ENCODE peak calls at places on chromosomes 7 and 10, in eight cellular contexts. X is prostate gland, F is uterus, V is foreskin keratinocyte, I is Panc1, T is transverse colon, R is aorta, U is HCT116. B is an unnamed sample. For H3K4me1, the result is how much of the 10 kb centered on the place peaks cover.

GRCh38 chr10:32328499-32328898 is 18.5 kb downstream of the EPC1 start:
- DNase-seq in X (no peak), F (no peak), V (no peak), I (no peak), T (no peak), R (no peak), U (no peak), B (no peak)

GRCh38 chr10:25725917-25726716 is 207.9 kb upstream of the MYO3A start:
- DNase-seq in X (no peak), F (no peak), V (peak), I (peak), T (no peak), R (no peak), U (peak), B (peak)

GRCh38 chr10:3784510-3785250 is at the start of gene KLF6:
- DNase-seq in X (no peak), F (no peak), V (no peak), I (no peak), T (peak), R (no peak), U (no peak), B (peak)

GRCh38 chr7:152313879-152314604 is 121.8 kb downstream of the KMT2C start:
- DNase-seq in X (peak), F (peak), V (peak), I (peak), T (no peak), R (no peak), U (peak), B (peak)

GRCh38 chr10:14660872-14661271 is 113.8 kb downstream of the FAM107B start:
- DNase-seq in X (no peak), F (no peak), V (no peak), I (no peak), T (no peak), R (no peak), U (no peak), B (no peak)

GRCh38 chr7:10939237-10939910 is 34.3 kb upstream of the PHF14 start:
- DNase-seq in X (no peak), F (no peak), V (no peak), I (no peak), T (peak), R (no peak), U (no peak), B (peak)

GRCh38 chr7:46385662-46386309 is 464.7 kb upstream of the IGFBP3 start:
- DNase-seq in X (no peak), F (no peak), V (peak), I (peak), T (no peak), R (no peak), U (no peak), B (no peak)

GRCh38 chr7:69932034-69932628 is 333.9 kb downstream of the AUTS2 start:
- DNase-seq in X (peak), F (peak), V (peak), I (peak), T (no peak), R (no peak), U (no peak), B (peak)

GRCh38 chr10:85596389-85596788 is 770.2 kb downstream of the GRID1 start:
- DNase-seq in X (no peak), F (no peak), V (no peak), I (no peak), T (no peak), R (no peak), U (no peak), B (no peak)

GRCh38 chr7:5472432-5473315 is 49.0 kb upstream of the TNRC18 start:
- DNase-seq in X (no peak), F (no peak), V (no peak), I (no peak), T (no peak), R (no peak), U (no peak), B (peak)

GRCh38 chr10:35345383-35345742 is 9.1 kb downstream of the CCNY start:
- DNase-seq in X (no peak), F (no peak), V (no peak), I (no peak), T (no peak), R (no peak), U (no peak), B (no peak)
- H3K4me1 ChIP-seq in X (under half), F (under half), V (under half), I (under half), T (under half), R (under half), U (under half), B (under half)

GRCh38 chr7:30473903-30474302 is 4.7 kb downstream of the NOD1 start:
- DNase-seq in X (no peak), F (no peak), V (no peak), I (no peak), T (no peak), R (no peak), U (no peak), B (no peak)

GRCh38 chr7:30474893-30475292 is 3.7 kb downstream of the NOD1 start:
- DNase-seq in X (no peak), F (no peak), V (no peak), I (no peak), T (no peak), R (no peak), U (no peak), B (no peak)

GRCh38 chr7:30474485-30474884 is 4.1 kb downstream of the NOD1 start:
- DNase-seq in X (no peak), F (no peak), V (no peak), I (no peak), T (no peak), R (no peak), U (no peak), B (no peak)

GRCh38 chr7:30476401-30477145 is 2.0 kb downstream of the NOD1 start:
- DNase-seq in X (peak), F (no peak), V (no peak), I (no peak), T (no peak), R (no peak), U (no peak), B (no peak)

GRCh38 chr7:30475580-30475979 is 3.0 kb downstream of the NOD1 start:
- DNase-seq in X (no peak), F (no peak), V (no peak), I (no peak), T (no peak), R (no peak), U (no peak), B (no peak)
- H3K4me1 ChIP-seq in X (under half), F (under half), V (under half), I (under half), T (under half), R (under half), U (under half), B (under half)

GRCh38 chr7:99038086-99038855 is 105.6 kb downstream of the SMURF1 start:
- DNase-seq in X (no peak), F (no peak), V (no peak), I (no peak), T (peak), R (no peak), U (no peak), B (no peak)

GRCh38 chr7:99041526-99041925 is 102.4 kb downstream of the SMURF1 start:
- DNase-seq in X (no peak), F (no peak), V (no peak), I (no peak), T (peak), R (no peak), U (no peak), B (no peak)

GRCh38 chr7:99042957-99043356 is 101.0 kb downstream of the SMURF1 start:
- DNase-seq in X (peak), F (no peak), V (no peak), I (no peak), T (no peak), R (no peak), U (no peak), B (no peak)

GRCh38 chr7:99039384-99039891 is 104.5 kb downstream of the SMURF1 start:
- DNase-seq in X (no peak), F (no peak), V (no peak), I (no peak), T (no peak), R (no peak), U (no peak), B (no peak)

GRCh38 chr7:99040104-99040958 is 103.6 kb downstream of the SMURF1 start:
- DNase-seq in X (peak), F (peak), V (peak), I (peak), T (peak), R (peak), U (peak), B (peak)
- H3K4me1 ChIP-seq in X (under half), F (under half), V (under half), I (under half), T (under half), R (under half), U (under half), B (half or more)

GRCh38 chr10:69359089-69360025 is 57.4 kb downstream of the TACR2 start:
- DNase-seq in X (no peak), F (no peak), V (no peak), I (no peak), T (no peak), R (no peak), U (no peak), B (no peak)
- H3K4me1 ChIP-seq in X (under half), F (under half), V (under half), I (under half), T (under half), R (under half), U (under half), B (under half)

DNA sequence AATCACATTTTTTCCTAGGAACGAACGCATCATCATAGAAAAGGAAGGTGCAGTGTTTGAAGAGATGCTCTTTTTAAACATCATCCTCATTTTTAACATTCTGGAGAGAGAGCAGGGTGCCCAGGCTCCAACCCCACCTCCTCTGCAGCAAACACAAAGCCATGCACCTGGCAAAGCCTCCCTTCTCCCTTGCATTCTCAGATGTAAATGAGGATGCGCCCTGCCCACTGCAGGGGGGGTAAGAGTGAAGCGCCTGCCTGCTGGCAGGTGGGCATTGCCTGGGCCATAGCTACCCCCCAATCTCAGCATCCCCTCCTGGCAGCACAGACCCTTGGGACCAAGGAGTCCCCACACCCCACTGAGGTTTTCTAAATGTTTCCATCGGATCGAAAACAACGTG is 92.4 kb downstream of the PTPRN2 start:
- DNase-seq in X (no peak), F (no peak), V (no peak), I (no peak), T (no peak), R (no peak), U (no peak), B (no peak)
- H3K4me1 ChIP-seq in X (under half), F (under half), V (under half), I (under half), T (under half), R (under half), U (under half), B (under half)

GRCh38 chr7:36202347-36202896 is 49.4 kb downstream of the EEPD1 start:
- DNase-seq in X (no peak), F (no peak), V (no peak), I (no peak), T (no peak), R (no peak), U (no peak), B (no peak)

GRCh38 chr7:36203081-36203775 is 50.2 kb downstream of the EEPD1 start:
- DNase-seq in X (no peak), F (no peak), V (no peak), I (no peak), T (no peak), R (no peak), U (no peak), B (no peak)

GRCh38 chr7:36205236-36205635 is 52.2 kb downstream of the EEPD1 start:
- DNase-seq in X (no peak), F (no peak), V (no peak), I (no peak), T (no peak), R (no peak), U (no peak), B (no peak)

GRCh38 chr7:36205844-36206243 is 52.8 kb downstream of the EEPD1 start:
- DNase-seq in X (no peak), F (no peak), V (no peak), I (no peak), T (peak), R (no peak), U (no peak), B (no peak)

GRCh38 chr7:36204044-36204663 is 51.1 kb downstream of the EEPD1 start:
- DNase-seq in X (no peak), F (no peak), V (no peak), I (no peak), T (no peak), R (no peak), U (no peak), B (no peak)
- H3K4me1 ChIP-seq in X (under half), F (under half), V (under half), I (half or more), T (under half), R (under half), U (under half), B (half or more)

GRCh38 chr10:111373696-111374095 is 296.9 kb downstream of the ADRA2A start:
- DNase-seq in X (no peak), F (no peak), V (no peak), I (no peak), T (no peak), R (no peak), U (no peak), B (no peak)
- H3K4me1 ChIP-seq in X (under half), F (under half), V (under half), I (under half), T (under half), R (under half), U (under half), B (under half)

GRCh38 chr7:41882745-41883527 is 180.0 kb upstream of the INHBA start:
- DNase-seq in X (no peak), F (no peak), V (no peak), I (no peak), T (no peak), R (no peak), U (no peak), B (no peak)
- H3K4me1 ChIP-seq in X (under half), F (under half), V (under half), I (under half), T (under half), R (under half), U (under half), B (under half)